ENCODE peak calls at places on chromosome 22, in seven cellular contexts. Y is pancreas; N is fibroblast of lung; T is right lobe of liver; D is HCT116; B is SK-N-SH; X is CD8-positive, alpha-beta T cell. C is an unnamed sample.
A peak's percentile ranks its signal among the peaks of the same experiment; 100 is the strongest.

GRCh38 chr22:32876516-32876915 is 75.0 kb downstream of the TIMP3 start:
- DNase-seq in Y (no peak), X (no peak), D (no peak), T (no peak), N (no peak), B (no peak), C (no peak)

GRCh38 chr22:26561756-26562417 is 28.0 kb downstream of the TPST2 start:
- DNase-seq in D (no peak), Y (peak; percentile 87), B (no peak), X (no peak), T (peak; percentile 96), N (no peak), C (peak; percentile 76)

GRCh38 chr22:47154621-47155081 is 392.2 kb downstream of the TBC1D22A start:
- DNase-seq in B (peak; percentile 88), Y (peak; percentile 80), X (no peak), D (no peak), N (peak; percentile 83), T (no peak), C (peak; percentile 75)

GRCh38 chr22:41780714-41781507 is 19.6 kb upstream of the CCDC134 start:
- DNase-seq in B (no peak), X (peak; percentile 84), D (no peak), N (peak; percentile 50), T (peak; percentile 53), Y (no peak), C (peak; percentile 80)

GRCh38 chr22:33035276-33035863 is 22.8 kb downstream of the SYN3 start:
- DNase-seq in B (no peak), X (no peak), D (no peak), T (no peak), N (no peak), Y (no peak), C (no peak)

GRCh38 chr22:50695421-50696250 is 23.0 kb downstream of the SHANK3 start:
- DNase-seq in N (no peak), B (no peak), X (no peak), Y (peak; percentile 43), T (peak; percentile 44), D (no peak), C (no peak)

GRCh38 chr22:32334640-32335365 is 22.9 kb upstream of the RFPL3 start:
- DNase-seq in Y (no peak), B (no peak), N (peak; percentile 20), X (no peak), T (peak; percentile 24), D (no peak), C (no peak)

GRCh38 chr22:19122752-19123492 is 710 bp upstream of the DGCR2 start:
- DNase-seq in N (peak; percentile 17), T (no peak), Y (no peak), X (no peak), B (peak; percentile 63), D (no peak), C (peak; percentile 45)

GRCh38 chr22:50722048-50722701 is 15.8 kb upstream of the ACR start:
- DNase-seq in X (no peak), T (no peak), B (no peak), D (no peak), Y (no peak), N (no peak), C (no peak)

GRCh38 chr22:25492950-25493790 is 71.3 kb upstream of the GRK3 start:
- DNase-seq in N (no peak), B (peak; percentile 62), Y (no peak), X (no peak), D (no peak), T (no peak), C (no peak)

GRCh38 chr22:27507066-27507715 is 294.4 kb downstream of the MN1 start:
- DNase-seq in Y (no peak), N (peak; percentile 50), X (no peak), B (no peak), T (no peak), D (no peak), C (no peak)

GRCh38 chr22:41367680-41368542 is 13.8 kb upstream of the TEF start:
- DNase-seq in D (no peak), Y (peak; percentile 69), B (no peak), T (peak; percentile 77), N (peak; percentile 60), X (no peak), C (peak; percentile 66)

GRCh38 chr22:41831383-41831782 is 1.5 kb upstream of the SREBF2 start:
- DNase-seq in T (no peak), N (peak; percentile 32), B (no peak), D (no peak), Y (no peak), X (no peak), C (no peak)

GRCh38 chr22:35506259-35506570 is 34.4 kb upstream of the RASD2 start:
- DNase-seq in N (no peak), Y (no peak), D (no peak), X (no peak), B (no peak), T (no peak), C (no peak)

GRCh38 chr22:11627798-11628650 is 3900.0 kb upstream of the OR11H1 start:
- DNase-seq in X (no peak), T (no peak), Y (no peak), D (no peak), N (no peak), B (peak; percentile 31), C (no peak)

GRCh38 chr22:23184100-23184763 is 3.9 kb downstream of the BCR start:
- DNase-seq in X (no peak), T (no peak), Y (no peak), N (no peak), B (no peak), D (no peak), C (no peak)

GRCh38 chr22:36311386-36312085 is 58.6 kb downstream of the APOL1 start:
- DNase-seq in Y (no peak), D (no peak), B (no peak), X (no peak), N (peak; percentile 65), T (no peak), C (no peak)

GRCh38 chr22:25712661-25713400 is 29.2 kb upstream of the MYO18B start:
- DNase-seq in T (no peak), B (no peak), Y (no peak), X (no peak), D (no peak), N (no peak), C (no peak)

DNA sequence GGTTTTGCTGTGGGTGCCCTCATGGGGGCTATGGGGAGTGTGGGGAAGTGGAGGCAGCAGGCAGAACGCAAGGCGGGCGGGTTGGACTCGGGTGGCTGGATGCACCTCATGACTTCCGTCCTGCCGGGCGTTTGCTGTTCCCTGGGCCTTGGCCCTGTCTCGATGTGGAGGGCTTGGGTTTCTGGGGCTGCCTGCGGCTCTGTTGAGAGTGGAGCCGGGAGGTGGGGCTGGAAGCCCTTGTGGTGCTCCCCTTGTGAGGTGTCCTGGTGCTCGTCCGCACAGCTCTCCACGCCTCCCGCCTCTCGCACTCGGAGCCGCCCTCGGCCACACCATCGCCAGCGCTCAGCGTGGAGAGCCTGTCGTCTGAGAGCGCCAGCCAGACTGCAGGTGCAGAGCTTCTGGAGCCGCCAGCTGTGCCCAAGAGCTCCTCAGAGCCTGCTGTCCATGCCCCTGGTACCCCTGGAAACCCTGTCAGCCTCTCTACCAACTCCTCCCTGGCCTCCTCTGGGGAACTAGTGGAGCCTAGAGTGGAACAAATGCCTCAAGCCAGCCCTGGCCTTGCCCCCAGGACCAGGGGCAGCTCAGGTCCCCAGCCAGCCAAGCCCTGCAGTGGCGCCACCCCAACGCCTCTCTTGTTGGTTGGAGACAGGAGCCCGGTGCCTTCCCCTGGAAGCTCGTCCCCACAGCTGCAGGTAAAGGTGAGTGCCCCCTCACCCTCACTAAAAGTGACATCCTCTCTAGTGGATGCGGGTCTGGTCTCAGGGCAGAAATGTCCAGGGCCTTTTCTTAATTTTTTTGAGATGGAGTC is 21.2 kb downstream of the MICALL1 start:
- DNase-seq in Y (no peak), N (no peak), B (peak; percentile 16), D (no peak), X (no peak), T (no peak), C (no peak)
- H3K4me1 ChIP-seq in Y (peaks cover 33% of the 10 kb centered on the region), N (peaks cover 13% of the 10 kb centered on the region), B (no peaks in the 10 kb centered on the region), D (no peaks in the 10 kb centered on the region), X (no peaks in the 10 kb centered on the region), T (no peaks in the 10 kb centered on the region), C (peaks cover 4% of the 10 kb centered on the region)

DNA sequence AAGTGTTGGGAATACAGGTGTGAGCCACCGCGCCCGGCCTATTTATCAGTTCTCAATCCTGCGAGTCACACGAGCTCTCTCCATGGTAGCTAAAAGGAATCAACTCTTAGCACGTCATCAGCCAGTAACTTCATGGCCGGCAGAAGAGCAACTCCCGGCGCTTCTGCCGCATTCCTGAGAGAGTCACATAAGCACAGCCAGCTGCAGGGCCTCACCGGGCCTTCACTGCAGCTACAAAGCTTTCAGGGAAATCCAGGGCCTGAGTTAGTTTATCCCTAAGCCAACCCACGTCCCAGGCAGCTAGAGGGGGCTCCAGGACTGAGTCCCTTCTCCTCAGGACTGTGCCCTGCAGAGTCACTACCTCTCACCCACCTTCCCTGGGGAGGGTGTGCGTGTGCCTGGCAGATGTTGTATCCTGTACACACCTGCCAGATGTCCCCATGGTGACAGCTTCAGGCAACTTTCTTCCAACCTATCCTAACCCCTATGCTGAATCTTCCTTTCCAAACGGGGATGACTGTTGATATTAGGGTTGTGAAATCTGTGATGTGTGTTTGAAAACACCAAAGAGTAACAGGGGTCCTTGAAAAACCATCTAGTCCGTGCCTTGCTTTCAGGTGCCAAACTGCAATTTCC is 45.9 kb upstream of the ARFGAP3 start:
- DNase-seq in X (no peak), B (no peak), N (no peak), D (no peak), T (no peak), Y (no peak), C (no peak)
- TF ChIP-seq CTCF in X (no peak), B (no peak), N (peak; percentile 32), D (no peak), T (no peak), Y (no peak), C (peak; percentile 36)

DNA sequence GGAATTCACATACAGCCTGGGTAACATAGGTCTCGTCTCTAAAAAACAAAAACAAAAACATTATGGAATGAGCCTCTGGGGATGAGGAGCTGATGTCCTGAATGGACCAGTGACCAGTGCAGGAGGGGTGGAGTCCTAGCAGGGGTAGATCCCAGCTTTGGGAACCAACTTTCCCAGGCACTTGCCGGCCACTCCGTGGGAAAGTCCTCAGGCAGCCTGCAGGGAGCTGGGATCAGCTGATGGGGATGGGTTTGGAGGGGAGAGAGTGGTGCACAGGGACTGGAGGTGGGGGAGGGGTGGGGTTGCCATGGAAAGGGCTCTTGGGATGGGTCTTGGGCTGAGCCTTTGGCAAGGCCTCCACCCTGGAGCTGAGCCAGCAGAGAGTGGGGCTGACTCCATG is 19.1 kb downstream of the MGAT3 start:
- DNase-seq in Y (no peak), N (no peak), B (no peak), T (no peak), X (no peak), D (no peak), C (peak; percentile 56)
- H3K4me1 ChIP-seq in Y (peaks cover 6% of the 10 kb centered on the region), N (peaks cover 3% of the 10 kb centered on the region), B (peaks cover 40% of the 10 kb centered on the region), T (no peaks in the 10 kb centered on the region), X (peaks cover 24% of the 10 kb centered on the region), D (no peaks in the 10 kb centered on the region), C (peaks cover 23% of the 10 kb centered on the region)

DNA sequence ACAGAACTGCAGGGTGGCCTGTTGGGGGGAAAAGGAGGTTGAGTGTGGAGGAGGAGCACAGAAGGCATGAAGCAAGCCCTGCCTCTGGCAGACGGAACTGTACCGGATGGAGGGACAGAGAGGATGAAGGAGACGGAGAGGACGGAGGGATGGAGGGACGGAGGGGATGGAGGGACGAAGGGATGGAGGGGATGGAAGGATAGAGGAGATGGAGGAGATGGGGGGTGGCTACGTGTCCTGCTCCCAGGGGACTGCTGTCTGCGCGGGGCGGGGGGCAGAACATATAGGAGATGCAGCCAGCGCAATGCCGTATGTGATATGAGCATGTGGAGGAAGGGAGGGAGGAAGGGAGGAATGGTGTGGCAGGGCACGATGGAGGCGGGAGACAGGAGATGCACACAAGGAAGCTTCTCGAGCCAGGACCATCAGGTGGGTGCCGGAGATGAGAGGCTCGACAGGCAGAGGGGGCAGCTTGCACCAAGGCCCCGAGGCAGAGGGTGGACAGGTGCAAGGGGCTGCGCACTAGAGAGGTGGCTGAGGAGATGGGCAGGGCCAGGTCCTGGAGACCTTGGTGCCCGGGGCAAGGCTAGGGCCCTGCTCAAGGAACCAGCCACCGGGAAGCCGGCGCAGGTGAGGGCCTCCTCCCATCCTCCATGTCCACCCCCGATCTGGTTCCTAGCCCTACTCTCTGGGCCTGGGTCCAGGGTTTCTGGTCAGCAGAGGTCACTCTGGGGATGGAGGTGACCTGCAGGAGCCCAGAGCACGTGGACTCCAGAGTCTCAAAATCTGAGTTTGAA is 25.3 kb downstream of the MAFF start:
- DNase-seq in T (no peak), B (no peak), D (no peak), N (no peak), X (no peak), Y (no peak), C (no peak)
- TF ChIP-seq CTCF in T (no peak), B (no peak), D (no peak), N (no peak), X (no peak), Y (no peak), C (no peak)

C was measured in heart left ventricle.